ENCODE peak calls at places on chromosomes 2 and 18, in five cellular contexts. J is ACHN; Z is endodermal cell; S is H54; T is stimulated activated CD4-positive, alpha-beta T cell treated with anti-CD3 and anti-CD28 coated beads, Interleukin-15, amount 100 ng/mL, for 24 hours. F is an unnamed sample.

GRCh38 chr2:197191177-197191947 is 119.2 kb downstream of the ANKRD44 start:
- DNase-seq in J (peak), Z (no peak), S (no peak), T (no peak), F (no peak)

GRCh38 chr2:169173876-169174275 is 104.5 kb downstream of the DHRS9 start:
- DNase-seq in J (no peak), Z (no peak), S (no peak), T (no peak), F (no peak)

GRCh38 chr2:28095622-28096021 is 205.1 kb downstream of the BABAM2 start:
- DNase-seq in J (no peak), Z (no peak), S (no peak), T (no peak), F (no peak)

GRCh38 chr2:191976436-191976835 is 129.5 kb upstream of the CAVIN2 start:
- DNase-seq in J (no peak), Z (no peak), S (no peak), T (no peak), F (no peak)

GRCh38 chr2:162244559-162245031 is 1.4 kb upstream of the FAP start:
- DNase-seq in J (peak), Z (no peak), S (peak), T (no peak), F (peak)

GRCh38 chr2:206225435-206226232 is 48.8 kb upstream of the ZDBF2 start:
- DNase-seq in J (no peak), Z (no peak), S (no peak), T (no peak), F (no peak)

GRCh38 chr2:106658616-106659015 is 171.5 kb downstream of the CD8B2 start:
- DNase-seq in J (no peak), Z (no peak), S (no peak), T (no peak), F (no peak)

GRCh38 chr2:148209598-148209997 is 188.7 kb downstream of the MBD5 start:
- DNase-seq in J (peak), Z (peak), S (no peak), T (peak), F (no peak)

GRCh38 chr2:207491954-207492353 is 37.8 kb upstream of the CREB1 start:
- DNase-seq in J (no peak), Z (no peak), S (no peak), T (no peak), F (no peak)

GRCh38 chr2:168089200-168089599 is 158.2 kb downstream of the STK39 start:
- DNase-seq in J (no peak), Z (no peak), S (no peak), T (no peak), F (no peak)

GRCh38 chr2:67930156-67930555 is 132.6 kb downstream of the C1D start:
- DNase-seq in J (no peak), Z (peak), S (no peak), T (no peak), F (no peak)

GRCh38 chr2:241199897-241200821 is 11.7 kb downstream of the ANO7 start:
- DNase-seq in J (no peak), Z (peak), S (no peak), T (no peak), F (no peak)

GRCh38 chr2:201644001-201644400 is 698 bp upstream of the TMEM237 start:
- DNase-seq in J (peak), Z (no peak), S (no peak), T (no peak), F (no peak)

GRCh38 chr2:239930871-239931771 is 94.0 kb downstream of the NDUFA10 start:
- DNase-seq in J (no peak), Z (peak), S (no peak), T (no peak), F (no peak)

GRCh38 chr18:10057808-10058791 is 144.3 kb downstream of the VAPA start:
- DNase-seq in J (peak), Z (no peak), S (no peak), T (no peak), F (no peak)

GRCh38 chr2:104870249-104870816 is 16.4 kb downstream of the POU3F3 start:
- DNase-seq in J (no peak), Z (no peak), S (no peak), T (no peak), F (no peak)

GRCh38 chr2:160394153-160394552 is 99.5 kb downstream of the RBMS1 start:
- DNase-seq in J (no peak), Z (no peak), S (no peak), T (no peak), F (no peak)

GRCh38 chr18:48181857-48182430 is 227.2 kb downstream of the ZBTB7C start:
- DNase-seq in J (no peak), Z (no peak), S (no peak), T (no peak), F (no peak)

GRCh38 chr2:54456526-54457325 is 599 bp downstream of the SPTBN1 start:
- DNase-seq in J (peak), Z (peak), S (peak), T (peak), F (no peak)

GRCh38 chr2:196821195-196821594 is 12.0 kb upstream of the C2orf66 start:
- DNase-seq in J (no peak), Z (no peak), S (no peak), T (no peak), F (no peak)

GRCh38 chr2:40975175-40975574 is 523.3 kb upstream of the SLC8A1 start:
- DNase-seq in J (no peak), Z (no peak), S (no peak), T (no peak), F (no peak)

GRCh38 chr2:162126145-162126926 is 25.7 kb downstream of the GCG start:
- DNase-seq in J (no peak), Z (no peak), S (no peak), T (no peak), F (no peak)

GRCh38 chr2:160111951-160112798 is 49.8 kb upstream of the PLA2R1 start:
- DNase-seq in J (no peak), Z (no peak), S (no peak), T (no peak), F (no peak)

GRCh38 chr2:653645-654425 is 23.4 kb downstream of the TMEM18 start:
- DNase-seq in J (no peak), Z (no peak), S (no peak), T (no peak), F (no peak)

GRCh38 chr18:23835076-23835475 is 145.8 kb downstream of the LAMA3 start:
- DNase-seq in J (no peak), Z (no peak), S (no peak), T (no peak), F (no peak)

GRCh38 chr2:220143336-220143735 is 515.9 kb downstream of the SLC4A3 start:
- DNase-seq in J (peak), Z (no peak), S (peak), T (no peak), F (peak)

GRCh38 chr2:189534854-189535253 is 45.7 kb downstream of the SLC40A1 start:
- DNase-seq in J (peak), Z (no peak), S (no peak), T (no peak), F (no peak)

GRCh38 chr2:181077128-181077709 is 96.8 kb downstream of the UBE2E3 start:
- DNase-seq in J (peak), Z (no peak), S (no peak), T (no peak), F (no peak)

GRCh38 chr18:35406666-35407065 is 29.5 kb upstream of the ZNF396 start:
- DNase-seq in J (no peak), Z (no peak), S (no peak), T (no peak), F (no peak)

GRCh38 chr2:68811364-68811763 is 59.8 kb downstream of the BMP10 start:
- DNase-seq in J (no peak), Z (no peak), S (no peak), T (no peak), F (no peak)

GRCh38 chr18:55153346-55153745 is 194.1 kb upstream of the CCDC68 start:
- DNase-seq in J (no peak), Z (no peak), S (no peak), T (no peak), F (no peak)

GRCh38 chr18:51342815-51343214 is 145.3 kb upstream of the MEX3C start:
- DNase-seq in J (no peak), Z (no peak), S (no peak), T (peak), F (peak)

GRCh38 chr2:236955675-236956618 is 129.7 kb upstream of the COPS8 start:
- DNase-seq in J (no peak), Z (peak), S (no peak), T (no peak), F (no peak)

GRCh38 chr18:79682896-79683625 is 3.5 kb downstream of the CTDP1 start:
- DNase-seq in J (no peak), Z (peak), S (no peak), T (peak), F (no peak)

GRCh38 chr2:138565251-138565598 is 63.7 kb downstream of the SPOPL start:
- DNase-seq in J (no peak), Z (no peak), S (no peak), T (no peak), F (peak)